ENCODE peak calls at places on chromosomes 7 and 10, in five cellular contexts. One of them, this sample, is unnamed.

GRCh38 chr7:107224858-107225257 is 56.1 kb downstream of the HBP1 start:
- DNase-seq in IMR-90: no peak
- DNase-seq in mesendoderm: no peak
- DNase-seq in mesenchymal stem cell: no peak
- DNase-seq in H9: no peak
- DNase-seq in this sample: no peak

GRCh38 chr7:118104812-118105441 is 79.0 kb upstream of the LSM8 start:
- DNase-seq in IMR-90: peak; percentile 40
- DNase-seq in mesendoderm: peak; percentile 40
- DNase-seq in mesenchymal stem cell: peak; percentile 38
- DNase-seq in H9: no peak
- DNase-seq in this sample: no peak

GRCh38 chr10:127293640-127294039 is 97.2 kb upstream of the INSYN2A start:
- DNase-seq in IMR-90: no peak
- DNase-seq in mesendoderm: no peak
- DNase-seq in mesenchymal stem cell: no peak
- DNase-seq in H9: no peak
- DNase-seq in this sample: no peak

GRCh38 chr7:47087866-47088265 is 494.0 kb downstream of the TNS3 start:
- DNase-seq in IMR-90: peak; percentile 61
- DNase-seq in mesendoderm: no peak
- DNase-seq in mesenchymal stem cell: no peak
- DNase-seq in H9: no peak
- DNase-seq in this sample: no peak

GRCh38 chr10:4807803-4808507 is 18.1 kb upstream of the AKR1E2 start:
- DNase-seq in IMR-90: peak; percentile 86
- DNase-seq in mesendoderm: peak; percentile 40
- DNase-seq in mesenchymal stem cell: peak; percentile 76
- DNase-seq in H9: no peak
- DNase-seq in this sample: no peak

GRCh38 chr10:89567566-89568245 is 32.3 kb upstream of the SLC16A12 start:
- DNase-seq in IMR-90: peak; percentile 23
- DNase-seq in mesendoderm: no peak
- DNase-seq in mesenchymal stem cell: no peak
- DNase-seq in H9: no peak
- DNase-seq in this sample: no peak

GRCh38 chr10:110852255-110852896 is 19.4 kb upstream of the PDCD4 start:
- DNase-seq in IMR-90: peak; percentile 12
- DNase-seq in mesendoderm: peak; percentile 72
- DNase-seq in mesenchymal stem cell: no peak
- DNase-seq in H9: no peak
- DNase-seq in this sample: no peak

GRCh38 chr10:83725567-83725966 is 413.7 kb upstream of the GHITM start:
- DNase-seq in IMR-90: no peak
- DNase-seq in mesendoderm: peak; percentile 37
- DNase-seq in mesenchymal stem cell: no peak
- DNase-seq in H9: no peak
- DNase-seq in this sample: no peak

GRCh38 chr10:61464461-61465215 is 11.5 kb upstream of the TMEM26 start:
- DNase-seq in IMR-90: peak; percentile 88
- DNase-seq in mesendoderm: no peak
- DNase-seq in mesenchymal stem cell: peak; percentile 75
- DNase-seq in H9: no peak
- DNase-seq in this sample: no peak

GRCh38 chr7:158558816-158559215 is 28.8 kb downstream of the PTPRN2 start:
- DNase-seq in IMR-90: no peak
- DNase-seq in mesendoderm: no peak
- DNase-seq in mesenchymal stem cell: no peak
- DNase-seq in H9: no peak
- DNase-seq in this sample: no peak

GRCh38 chr10:120949511-120950102 is 98.4 kb downstream of the WDR11 start:
- DNase-seq in IMR-90: no peak
- DNase-seq in mesendoderm: no peak
- DNase-seq in mesenchymal stem cell: peak; percentile 36
- DNase-seq in H9: peak; percentile 52
- DNase-seq in this sample: no peak

GRCh38 chr10:78972160-78972946 is 96.4 kb upstream of the ZMIZ1 start:
- DNase-seq in IMR-90: peak; percentile 83
- DNase-seq in mesendoderm: peak; percentile 69
- DNase-seq in mesenchymal stem cell: peak; percentile 98
- DNase-seq in H9: peak; percentile 39
- DNase-seq in this sample: peak; percentile 38

GRCh38 chr10:109977382-109977806 is 30.4 kb upstream of the ADD3 start:
- DNase-seq in IMR-90: no peak
- DNase-seq in mesendoderm: no peak
- DNase-seq in mesenchymal stem cell: peak; percentile 38
- DNase-seq in H9: no peak
- DNase-seq in this sample: no peak

GRCh38 chr7:32427769-32428291 is 62.4 kb downstream of the LSM5 start:
- DNase-seq in IMR-90: peak; percentile 75
- DNase-seq in mesendoderm: peak; percentile 96
- DNase-seq in mesenchymal stem cell: peak; percentile 81
- DNase-seq in H9: peak; percentile 93
- DNase-seq in this sample: peak; percentile 93

GRCh38 chr7:10860516-10860915 is 113.2 kb upstream of the PHF14 start:
- DNase-seq in IMR-90: no peak
- DNase-seq in mesendoderm: peak; percentile 75
- DNase-seq in mesenchymal stem cell: no peak
- DNase-seq in H9: no peak
- DNase-seq in this sample: no peak

GRCh38 chr7:107563072-107563760 is 504 bp downstream of the COG5 start:
- DNase-seq in IMR-90: peak; percentile 8
- DNase-seq in mesendoderm: no peak
- DNase-seq in mesenchymal stem cell: no peak
- DNase-seq in H9: no peak
- DNase-seq in this sample: no peak

GRCh38 chr7:44325811-44326241 is 432 bp upstream of the CAMK2B start:
- DNase-seq in IMR-90: no peak
- DNase-seq in mesendoderm: peak; percentile 44
- DNase-seq in mesenchymal stem cell: no peak
- DNase-seq in H9: peak; percentile 62
- DNase-seq in this sample: no peak

GRCh38 chr7:44324204-44325126 is 929 bp downstream of the CAMK2B start:
- DNase-seq in IMR-90: no peak
- DNase-seq in mesendoderm: no peak
- DNase-seq in mesenchymal stem cell: no peak
- DNase-seq in H9: no peak
- DNase-seq in this sample: no peak

GRCh38 chr7:44326261-44327125 is 1.1 kb upstream of the CAMK2B start:
- DNase-seq in IMR-90: no peak
- DNase-seq in mesendoderm: no peak
- DNase-seq in mesenchymal stem cell: no peak
- DNase-seq in H9: no peak
- DNase-seq in this sample: no peak

GRCh38 chr7:44323381-44324203 is 1.8 kb downstream of the CAMK2B start:
- DNase-seq in IMR-90: no peak
- DNase-seq in mesendoderm: no peak
- DNase-seq in mesenchymal stem cell: no peak
- DNase-seq in H9: no peak
- DNase-seq in this sample: no peak

GRCh38 chr7:44325181-44325671 is at the start of gene CAMK2B:
- DNase-seq in IMR-90: no peak
- DNase-seq in mesendoderm: no peak
- DNase-seq in mesenchymal stem cell: no peak
- DNase-seq in H9: no peak
- DNase-seq in this sample: no peak
- H4K8ac ChIP-seq in IMR-90: no peak within 1 kb of the TSS
- H4K8ac ChIP-seq in mesendoderm: no peak within 1 kb of the TSS
- H4K8ac ChIP-seq in mesenchymal stem cell: no peak within 1 kb of the TSS
- H4K8ac ChIP-seq in H9: no peak within 1 kb of the TSS
- H4K8ac ChIP-seq in this sample: no peak within 1 kb of the TSS

DNA sequence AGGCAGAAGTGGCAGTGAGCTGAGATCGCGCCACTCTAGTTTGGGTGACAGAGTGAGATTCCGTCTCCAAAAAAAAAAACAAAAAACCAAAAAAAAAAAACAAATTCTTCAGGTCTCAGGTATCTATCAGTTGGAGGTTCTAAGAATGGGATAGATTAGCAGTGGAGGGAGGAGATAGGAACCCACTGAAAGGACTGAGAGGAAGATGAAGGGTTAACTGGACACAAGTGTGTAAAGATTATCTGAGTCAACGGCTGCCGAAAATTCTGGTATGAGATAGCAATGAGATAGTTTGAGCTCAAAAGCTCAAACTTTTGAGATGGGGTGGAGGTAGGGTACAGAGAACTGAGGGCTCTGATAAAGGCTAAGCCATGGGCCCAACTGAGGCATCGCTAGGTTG is 12.8 kb downstream of the ZNF467 start:
- DNase-seq in IMR-90: no peak
- DNase-seq in mesendoderm: no peak
- DNase-seq in mesenchymal stem cell: no peak
- DNase-seq in H9: no peak
- DNase-seq in this sample: no peak
- H3K27me3 ChIP-seq in IMR-90: peaks cover 25% of the 10 kb centered on the region
- H3K27me3 ChIP-seq in mesendoderm: peaks cover 31% of the 10 kb centered on the region
- H3K27me3 ChIP-seq in mesenchymal stem cell: peaks cover 75% of the 10 kb centered on the region
- H3K27me3 ChIP-seq in H9: peaks cover 35% of the 10 kb centered on the region
- H3K27me3 ChIP-seq in this sample: peaks cover 38% of the 10 kb centered on the region

DNA sequence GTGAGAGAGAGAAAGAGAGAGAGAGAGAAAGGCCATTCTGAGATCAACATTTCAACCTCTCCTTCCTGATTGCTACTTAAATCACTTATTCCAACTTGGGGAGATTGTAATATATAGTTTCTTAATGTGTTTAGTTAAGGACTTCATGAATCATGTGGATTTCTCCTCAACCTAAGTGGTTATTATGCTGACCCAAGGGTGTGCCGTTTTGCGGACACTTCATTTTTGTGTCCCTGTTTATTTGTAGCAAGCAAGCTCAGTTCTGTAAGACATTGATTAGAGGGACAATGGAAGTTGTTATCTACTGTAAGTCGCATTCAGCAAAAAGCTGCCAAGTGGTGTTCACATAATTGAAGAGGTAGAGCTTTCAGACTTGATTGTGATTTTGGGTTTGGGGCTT is 20.0 kb upstream of the COL1A2 start:
- DNase-seq in IMR-90: no peak
- DNase-seq in mesendoderm: no peak
- DNase-seq in mesenchymal stem cell: peak; percentile 65
- DNase-seq in H9: no peak
- DNase-seq in this sample: no peak
- H4K8ac ChIP-seq in IMR-90: peak overlapping the region; percentile 99
- H4K8ac ChIP-seq in mesendoderm: no peak overlapping the region
- H4K8ac ChIP-seq in mesenchymal stem cell: no peak overlapping the region
- H4K8ac ChIP-seq in H9: no peak overlapping the region
- H4K8ac ChIP-seq in this sample: no peak overlapping the region

GRCh38 chr7:27073066-27073465 is 22.7 kb downstream of the HOXA1 start:
- DNase-seq in IMR-90: no peak
- DNase-seq in mesendoderm: no peak
- DNase-seq in mesenchymal stem cell: no peak
- DNase-seq in H9: no peak
- DNase-seq in this sample: no peak
- H3K27me3 ChIP-seq in IMR-90: peaks cover 1% of the 10 kb centered on the region
- H3K27me3 ChIP-seq in mesendoderm: no peaks in the 10 kb centered on the region
- H3K27me3 ChIP-seq in mesenchymal stem cell: no peaks in the 10 kb centered on the region
- H3K27me3 ChIP-seq in H9: no peaks in the 10 kb centered on the region
- H3K27me3 ChIP-seq in this sample: no peaks in the 10 kb centered on the region

GRCh38 chr10:119535837-119536507 is 6.5 kb downstream of the RGS10 start:
- DNase-seq in IMR-90: no peak
- DNase-seq in mesendoderm: no peak
- DNase-seq in mesenchymal stem cell: no peak
- DNase-seq in H9: no peak
- DNase-seq in this sample: no peak

GRCh38 chr10:119537953-119538630 is 4.4 kb downstream of the RGS10 start:
- DNase-seq in IMR-90: no peak
- DNase-seq in mesendoderm: no peak
- DNase-seq in mesenchymal stem cell: no peak
- DNase-seq in H9: no peak
- DNase-seq in this sample: no peak

GRCh38 chr10:119538632-119539358 is 3.7 kb downstream of the RGS10 start:
- DNase-seq in IMR-90: no peak
- DNase-seq in mesendoderm: no peak
- DNase-seq in mesenchymal stem cell: no peak
- DNase-seq in H9: no peak
- DNase-seq in this sample: no peak

GRCh38 chr10:119535310-119535709 is 7.2 kb downstream of the RGS10 start:
- DNase-seq in IMR-90: peak; percentile 78
- DNase-seq in mesendoderm: no peak
- DNase-seq in mesenchymal stem cell: no peak
- DNase-seq in H9: no peak
- DNase-seq in this sample: no peak

DNA sequence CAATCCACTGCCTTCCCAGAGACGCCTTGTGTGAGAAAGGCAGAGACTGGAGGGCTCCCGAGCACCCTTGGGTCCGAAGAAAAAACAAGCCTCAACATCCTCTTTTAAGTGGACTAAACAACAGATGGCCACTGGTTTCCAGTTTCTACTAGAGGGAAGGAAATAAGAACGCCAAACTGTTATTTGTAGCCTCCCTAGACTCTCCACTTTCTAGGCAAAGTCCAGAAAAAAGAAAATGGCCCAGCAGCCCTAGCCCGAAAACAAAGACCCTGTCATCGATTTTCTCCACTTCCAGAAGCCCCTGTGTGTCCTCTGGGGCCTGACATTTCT is 6.0 kb downstream of the RGS10 start:
- DNase-seq in IMR-90: no peak
- DNase-seq in mesendoderm: no peak
- DNase-seq in mesenchymal stem cell: no peak
- DNase-seq in H9: no peak
- DNase-seq in this sample: no peak
- H4K8ac ChIP-seq in IMR-90: no peak overlapping the region
- H4K8ac ChIP-seq in mesendoderm: no peak overlapping the region
- H4K8ac ChIP-seq in mesenchymal stem cell: no peak overlapping the region
- H4K8ac ChIP-seq in H9: no peak overlapping the region
- H4K8ac ChIP-seq in this sample: no peak overlapping the region

GRCh38 chr7:27434729-27435400 is 192.3 kb downstream of the EVX1 start:
- DNase-seq in IMR-90: peak; percentile 8
- DNase-seq in mesendoderm: peak; percentile 53
- DNase-seq in mesenchymal stem cell: peak; percentile 77
- DNase-seq in H9: no peak
- DNase-seq in this sample: no peak

GRCh38 chr7:27433581-27433980 is 191.0 kb downstream of the EVX1 start:
- DNase-seq in IMR-90: no peak
- DNase-seq in mesendoderm: no peak
- DNase-seq in mesenchymal stem cell: no peak
- DNase-seq in H9: no peak
- DNase-seq in this sample: no peak

GRCh38 chr7:27442446-27442845 is 199.8 kb downstream of the EVX1 start:
- DNase-seq in IMR-90: peak; percentile 55
- DNase-seq in mesendoderm: no peak
- DNase-seq in mesenchymal stem cell: no peak
- DNase-seq in H9: no peak
- DNase-seq in this sample: no peak

GRCh38 chr7:27435461-27435860 is 192.9 kb downstream of the EVX1 start:
- DNase-seq in IMR-90: peak; percentile 67
- DNase-seq in mesendoderm: peak; percentile 24
- DNase-seq in mesenchymal stem cell: peak; percentile 64
- DNase-seq in H9: no peak
- DNase-seq in this sample: no peak

GRCh38 chr7:27438878-27439589 is 196.4 kb downstream of the EVX1 start:
- DNase-seq in IMR-90: no peak
- DNase-seq in mesendoderm: no peak
- DNase-seq in mesenchymal stem cell: no peak
- DNase-seq in H9: no peak
- DNase-seq in this sample: no peak
- H3K27me3 ChIP-seq in IMR-90: peaks cover 2% of the 10 kb centered on the region
- H3K27me3 ChIP-seq in mesendoderm: no peaks in the 10 kb centered on the region
- H3K27me3 ChIP-seq in mesenchymal stem cell: no peaks in the 10 kb centered on the region
- H3K27me3 ChIP-seq in H9: no peaks in the 10 kb centered on the region
- H3K27me3 ChIP-seq in this sample: peaks cover 5% of the 10 kb centered on the region

GRCh38 chr10:48251152-48251524 is 23.4 kb downstream of the FRMPD2 start:
- DNase-seq in IMR-90: no peak
- DNase-seq in mesendoderm: no peak
- DNase-seq in mesenchymal stem cell: no peak
- DNase-seq in H9: no peak
- DNase-seq in this sample: no peak
- H4K8ac ChIP-seq in IMR-90: no peak overlapping the region
- H4K8ac ChIP-seq in mesendoderm: no peak overlapping the region
- H4K8ac ChIP-seq in mesenchymal stem cell: no peak overlapping the region
- H4K8ac ChIP-seq in H9: no peak overlapping the region
- H4K8ac ChIP-seq in this sample: no peak overlapping the region